ENCODE peak calls at places on chromosome 9, in four cellular contexts. One of them, this sample, is unnamed.

GRCh38 chr9:137262909-137263285 is 7.8 kb downstream of the NELFB start:
- DNase-seq in neuronal stem cell: no peak
- DNase-seq in PC-3: no peak
- DNase-seq in CD4-positive, alpha-beta T cell: no peak
- DNase-seq in this sample: no peak

GRCh38 chr9:69895185-69895584 is 74.6 kb downstream of the CFAP95 start:
- DNase-seq in PC-3: no peak
- DNase-seq in neuronal stem cell: no peak
- DNase-seq in CD4-positive, alpha-beta T cell: no peak
- DNase-seq in this sample: no peak

GRCh38 chr9:2093920-2094597 is 78.9 kb downstream of the SMARCA2 start:
- DNase-seq in neuronal stem cell: no peak
- DNase-seq in PC-3: no peak
- DNase-seq in CD4-positive, alpha-beta T cell: no peak
- DNase-seq in this sample: peak

GRCh38 chr9:35423499-35423898 is 66.4 kb upstream of the RUSC2 start:
- DNase-seq in CD4-positive, alpha-beta T cell: no peak
- DNase-seq in PC-3: peak
- DNase-seq in neuronal stem cell: no peak
- DNase-seq in this sample: no peak

GRCh38 chr9:135299239-135299590 is 180.4 kb upstream of the PPP1R26 start:
- DNase-seq in PC-3: no peak
- DNase-seq in CD4-positive, alpha-beta T cell: no peak
- DNase-seq in neuronal stem cell: no peak
- DNase-seq in this sample: no peak

GRCh38 chr9:4084440-4084818 is 215.4 kb downstream of the GLIS3 start:
- DNase-seq in CD4-positive, alpha-beta T cell: no peak
- DNase-seq in neuronal stem cell: no peak
- DNase-seq in PC-3: no peak
- DNase-seq in this sample: no peak

GRCh38 chr9:133331221-133331620 is 4.8 kb downstream of the SURF6 start:
- DNase-seq in PC-3: no peak
- DNase-seq in CD4-positive, alpha-beta T cell: no peak
- DNase-seq in neuronal stem cell: no peak
- DNase-seq in this sample: no peak

GRCh38 chr9:89850153-89850552 is 245.3 kb downstream of the GADD45G start:
- DNase-seq in neuronal stem cell: no peak
- DNase-seq in PC-3: no peak
- DNase-seq in CD4-positive, alpha-beta T cell: no peak
- DNase-seq in this sample: no peak

GRCh38 chr9:77802064-77802463 is 153.9 kb upstream of the GNA14 start:
- DNase-seq in neuronal stem cell: no peak
- DNase-seq in PC-3: no peak
- DNase-seq in CD4-positive, alpha-beta T cell: no peak
- DNase-seq in this sample: no peak

GRCh38 chr9:100589582-100589981 is 11.7 kb downstream of the CAVIN4 start:
- DNase-seq in CD4-positive, alpha-beta T cell: no peak
- DNase-seq in PC-3: peak
- DNase-seq in neuronal stem cell: no peak
- DNase-seq in this sample: no peak

GRCh38 chr9:5531251-5531972 is 21.1 kb downstream of the PDCD1LG2 start:
- DNase-seq in PC-3: no peak
- DNase-seq in neuronal stem cell: no peak
- DNase-seq in CD4-positive, alpha-beta T cell: no peak
- DNase-seq in this sample: no peak

GRCh38 chr9:94553029-94553938 is 1.6 kb upstream of the PCAT7 start:
- DNase-seq in neuronal stem cell: no peak
- DNase-seq in PC-3: peak
- DNase-seq in CD4-positive, alpha-beta T cell: no peak
- DNase-seq in this sample: no peak

GRCh38 chr9:18438300-18438925 is 35.5 kb upstream of the ADAMTSL1 start:
- DNase-seq in PC-3: no peak
- DNase-seq in CD4-positive, alpha-beta T cell: no peak
- DNase-seq in neuronal stem cell: no peak
- DNase-seq in this sample: peak

GRCh38 chr9:125906893-125907292 is 159.7 kb downstream of the PBX3 start:
- DNase-seq in CD4-positive, alpha-beta T cell: no peak
- DNase-seq in PC-3: no peak
- DNase-seq in neuronal stem cell: no peak
- DNase-seq in this sample: no peak

GRCh38 chr9:107710988-107711387 is 221.4 kb upstream of the KLF4 start:
- DNase-seq in neuronal stem cell: no peak
- DNase-seq in PC-3: peak
- DNase-seq in CD4-positive, alpha-beta T cell: no peak
- DNase-seq in this sample: no peak

GRCh38 chr9:83714316-83714715 is 6.6 kb upstream of the UBQLN1 start:
- DNase-seq in PC-3: peak
- DNase-seq in CD4-positive, alpha-beta T cell: no peak
- DNase-seq in neuronal stem cell: no peak
- DNase-seq in this sample: no peak

GRCh38 chr9:38067892-38068615 is 973 bp downstream of the SHB start:
- DNase-seq in CD4-positive, alpha-beta T cell: peak
- DNase-seq in neuronal stem cell: no peak
- DNase-seq in PC-3: no peak
- DNase-seq in this sample: no peak

GRCh38 chr9:95091574-95091970 is 225.9 kb downstream of the FANCC start:
- DNase-seq in neuronal stem cell: no peak
- DNase-seq in PC-3: peak
- DNase-seq in CD4-positive, alpha-beta T cell: no peak
- DNase-seq in this sample: peak

GRCh38 chr9:21334603-21334968 is 618 bp downstream of the KLHL9 start:
- DNase-seq in PC-3: no peak
- DNase-seq in neuronal stem cell: peak
- DNase-seq in CD4-positive, alpha-beta T cell: no peak
- DNase-seq in this sample: no peak

GRCh38 chr9:13750639-13751038 is 471.1 kb upstream of the MPDZ start:
- DNase-seq in neuronal stem cell: no peak
- DNase-seq in CD4-positive, alpha-beta T cell: no peak
- DNase-seq in PC-3: no peak
- DNase-seq in this sample: no peak

GRCh38 chr9:89483592-89484474 is 14.1 kb downstream of the SEMA4D start:
- DNase-seq in neuronal stem cell: no peak
- DNase-seq in CD4-positive, alpha-beta T cell: peak
- DNase-seq in PC-3: no peak
- DNase-seq in this sample: no peak

GRCh38 chr9:31153250-31153840 is 1231.1 kb upstream of the ACO1 start:
- DNase-seq in PC-3: no peak
- DNase-seq in CD4-positive, alpha-beta T cell: no peak
- DNase-seq in neuronal stem cell: no peak
- DNase-seq in this sample: no peak

GRCh38 chr9:112112941-112113399 is 62.1 kb downstream of the SUSD1 start:
- DNase-seq in neuronal stem cell: no peak
- DNase-seq in CD4-positive, alpha-beta T cell: peak
- DNase-seq in PC-3: peak
- DNase-seq in this sample: peak

GRCh38 chr9:24801344-24801743 is 255.6 kb upstream of the IZUMO3 start:
- DNase-seq in PC-3: peak
- DNase-seq in neuronal stem cell: no peak
- DNase-seq in CD4-positive, alpha-beta T cell: no peak
- DNase-seq in this sample: no peak

GRCh38 chr9:113579270-113580040 is 115.9 kb downstream of the RGS3 start:
- DNase-seq in CD4-positive, alpha-beta T cell: peak
- DNase-seq in PC-3: no peak
- DNase-seq in neuronal stem cell: no peak
- DNase-seq in this sample: peak

GRCh38 chr9:123310551-123311249 is 42.3 kb upstream of the STRBP start:
- DNase-seq in PC-3: no peak
- DNase-seq in neuronal stem cell: no peak
- DNase-seq in CD4-positive, alpha-beta T cell: no peak
- DNase-seq in this sample: no peak

GRCh38 chr9:124199474-124199873 is 58.3 kb upstream of the NEK6 start:
- DNase-seq in CD4-positive, alpha-beta T cell: no peak
- DNase-seq in neuronal stem cell: no peak
- DNase-seq in PC-3: no peak
- DNase-seq in this sample: no peak

DNA sequence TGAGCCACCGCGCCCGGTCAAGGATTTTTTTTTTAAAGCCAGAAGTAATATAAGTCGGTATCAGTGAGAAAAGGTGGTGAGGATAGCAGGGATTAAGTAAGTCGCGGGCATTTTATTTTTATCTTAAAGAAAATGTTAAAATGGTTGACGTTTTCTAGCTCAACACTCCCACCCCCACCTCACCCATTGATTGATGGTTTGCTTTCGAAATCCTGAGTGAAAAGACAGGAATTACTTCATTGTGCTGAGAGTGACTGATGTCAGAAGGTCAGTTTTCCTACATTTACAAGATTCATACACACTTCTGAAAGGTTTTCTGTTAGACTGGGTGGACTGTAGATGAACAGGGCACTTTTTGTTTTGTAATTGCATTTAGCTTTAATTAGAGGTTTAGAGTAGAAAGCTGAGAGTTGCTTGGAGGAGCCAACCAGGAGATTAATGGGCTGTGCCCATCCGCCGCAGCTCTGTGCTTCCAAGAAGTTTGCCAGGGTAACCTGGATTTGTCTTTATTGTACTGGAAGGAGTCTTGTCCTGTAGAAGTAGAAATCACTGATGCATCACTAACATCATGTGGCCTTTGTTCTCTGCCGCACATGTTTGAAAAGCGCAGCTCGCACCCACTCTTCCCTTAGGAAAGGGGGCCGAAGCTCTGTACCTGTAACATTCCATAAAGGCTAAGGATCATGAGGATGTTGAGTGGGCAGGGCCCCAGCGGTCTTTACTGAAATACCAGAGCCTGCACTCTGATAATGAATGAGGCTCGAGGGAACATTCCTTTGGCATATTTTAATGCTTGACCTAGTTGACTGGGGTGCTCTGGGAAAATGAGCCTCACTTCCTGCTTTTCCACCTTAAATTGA is 267.7 kb upstream of the DMRT1 start:
- DNase-seq in PC-3: no peak
- DNase-seq in CD4-positive, alpha-beta T cell: no peak
- DNase-seq in neuronal stem cell: peak
- DNase-seq in this sample: no peak
- H3K27ac ChIP-seq in PC-3: no peak
- H3K27ac ChIP-seq in CD4-positive, alpha-beta T cell: no peak
- H3K27ac ChIP-seq in neuronal stem cell: peak
- H3K27ac ChIP-seq in this sample: no peak

GRCh38 chr9:129319076-129319937 is 141.2 kb upstream of the IER5L start:
- DNase-seq in CD4-positive, alpha-beta T cell: no peak
- DNase-seq in neuronal stem cell: no peak
- DNase-seq in PC-3: no peak
- DNase-seq in this sample: no peak
- H3K27ac ChIP-seq in CD4-positive, alpha-beta T cell: no peak
- H3K27ac ChIP-seq in neuronal stem cell: no peak
- H3K27ac ChIP-seq in PC-3: no peak
- H3K27ac ChIP-seq in this sample: no peak

DNA sequence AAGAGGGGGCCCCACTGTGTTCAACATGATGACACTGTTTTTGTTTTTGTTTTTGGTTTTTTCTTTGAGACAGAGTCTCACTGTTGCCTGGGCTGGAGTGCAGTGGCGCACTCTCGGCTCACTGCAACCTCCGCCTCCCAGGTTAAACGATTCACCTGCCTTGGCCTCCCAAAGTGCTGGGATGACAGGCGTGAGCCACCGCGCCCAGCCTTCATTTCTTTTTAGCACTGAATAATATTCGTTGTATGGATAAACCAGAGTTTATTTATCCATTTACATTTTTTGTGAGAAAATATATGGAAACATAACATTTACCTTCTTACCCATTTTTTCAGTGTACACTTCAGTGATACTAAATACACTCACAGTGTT is 4.2 kb downstream of the CARD19 start:
- DNase-seq in neuronal stem cell: no peak
- DNase-seq in CD4-positive, alpha-beta T cell: no peak
- DNase-seq in PC-3: no peak
- DNase-seq in this sample: no peak
- H3K27ac ChIP-seq in neuronal stem cell: no peak
- H3K27ac ChIP-seq in CD4-positive, alpha-beta T cell: no peak
- H3K27ac ChIP-seq in PC-3: no peak
- H3K27ac ChIP-seq in this sample: no peak

DNA sequence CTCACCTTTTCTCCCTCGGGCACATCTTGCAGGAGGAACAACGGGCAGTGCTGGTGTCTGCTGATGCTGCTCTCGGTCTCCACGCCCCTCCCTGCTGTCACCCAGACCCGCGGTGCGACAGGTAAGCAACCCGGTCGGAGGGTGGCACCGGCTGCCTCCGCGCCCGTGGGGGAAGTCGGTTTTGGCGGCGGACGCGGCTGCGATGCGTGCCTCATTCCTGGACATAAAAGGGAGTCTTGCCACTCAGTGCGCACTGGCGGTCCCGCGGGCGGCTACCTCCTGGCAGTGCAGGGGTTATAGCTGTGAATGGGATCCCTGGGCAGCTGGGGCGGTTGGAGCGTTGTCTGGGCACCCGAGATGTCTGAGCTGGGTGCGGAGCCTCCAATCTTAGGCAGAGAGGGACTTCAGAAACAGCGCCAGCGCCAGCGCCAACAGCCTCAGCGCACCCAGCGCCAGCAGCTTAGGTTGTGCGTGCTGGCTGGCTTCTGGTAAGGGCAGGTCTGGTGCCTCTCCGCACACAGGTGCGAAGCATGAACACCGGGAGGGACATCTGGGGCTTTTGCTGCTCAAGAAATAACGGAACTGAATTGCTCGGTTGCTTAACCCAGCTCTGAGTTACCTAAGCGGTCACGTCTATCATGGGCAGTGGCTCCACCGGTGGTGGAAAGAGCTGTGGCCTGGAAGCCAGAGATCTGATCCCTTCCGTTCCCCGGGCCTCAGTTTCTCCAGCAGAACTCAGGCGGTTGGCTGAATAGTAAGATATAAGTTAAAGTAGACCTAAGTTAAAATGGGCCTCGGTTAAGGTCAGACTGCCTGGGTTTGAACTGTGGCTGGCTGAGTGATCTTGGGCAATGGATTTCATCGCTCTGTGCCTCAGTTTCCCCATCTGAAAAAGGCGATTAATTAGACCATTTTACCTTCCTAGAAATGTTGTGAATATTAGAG is 695 bp downstream of the COL15A1 start:
- DNase-seq in PC-3: no peak
- DNase-seq in CD4-positive, alpha-beta T cell: no peak
- DNase-seq in neuronal stem cell: peak
- DNase-seq in this sample: no peak
- H3K27ac ChIP-seq in PC-3: no peak
- H3K27ac ChIP-seq in CD4-positive, alpha-beta T cell: no peak
- H3K27ac ChIP-seq in neuronal stem cell: no peak
- H3K27ac ChIP-seq in this sample: no peak